ENCODE peak calls at places on chromosomes 6 and 20, in seven cellular contexts. One of them, this sample, is unnamed.

GRCh38 chr6:110597754-110598153 is 121.3 kb upstream of the SLC22A16 start:
- DNase-seq in upper lobe of left lung: no peak
- DNase-seq in lung: no peak
- DNase-seq in heart right ventricle: no peak
- DNase-seq in prostate gland: no peak
- DNase-seq in fibroblast of lung: no peak
- DNase-seq in astrocyte: no peak
- DNase-seq in this sample: no peak

GRCh38 chr20:24943196-24943595 is 5.9 kb upstream of the CST7 start:
- DNase-seq in fibroblast of lung: no peak
- DNase-seq in upper lobe of left lung: no peak
- DNase-seq in heart right ventricle: no peak
- DNase-seq in lung: no peak
- DNase-seq in prostate gland: no peak
- DNase-seq in astrocyte: no peak
- DNase-seq in this sample: no peak

GRCh38 chr20:53226788-53227187 is 254.6 kb downstream of the TSHZ2 start:
- DNase-seq in astrocyte: no peak
- DNase-seq in upper lobe of left lung: no peak
- DNase-seq in fibroblast of lung: no peak
- DNase-seq in prostate gland: no peak
- DNase-seq in lung: no peak
- DNase-seq in heart right ventricle: no peak
- DNase-seq in this sample: no peak

GRCh38 chr20:48614593-48615274 is 213.1 kb downstream of the PREX1 start:
- DNase-seq in fibroblast of lung: peak; percentile 20
- DNase-seq in prostate gland: no peak
- DNase-seq in upper lobe of left lung: no peak
- DNase-seq in lung: no peak
- DNase-seq in astrocyte: peak; percentile 9
- DNase-seq in heart right ventricle: no peak
- DNase-seq in this sample: no peak

GRCh38 chr20:20482453-20482852 is 114.5 kb downstream of the INSM1 start:
- DNase-seq in fibroblast of lung: no peak
- DNase-seq in lung: no peak
- DNase-seq in prostate gland: no peak
- DNase-seq in heart right ventricle: no peak
- DNase-seq in astrocyte: no peak
- DNase-seq in upper lobe of left lung: no peak
- DNase-seq in this sample: no peak

GRCh38 chr6:154169193-154169847 is 130.3 kb downstream of the OPRM1 start:
- DNase-seq in astrocyte: peak; percentile 5
- DNase-seq in prostate gland: no peak
- DNase-seq in lung: no peak
- DNase-seq in fibroblast of lung: peak; percentile 26
- DNase-seq in heart right ventricle: no peak
- DNase-seq in upper lobe of left lung: no peak
- DNase-seq in this sample: no peak

GRCh38 chr6:63636516-63636968 is 940 bp downstream of the PHF3 start:
- DNase-seq in heart right ventricle: peak; percentile 58
- DNase-seq in astrocyte: peak; percentile 33
- DNase-seq in lung: peak; percentile 54
- DNase-seq in prostate gland: peak; percentile 74
- DNase-seq in fibroblast of lung: peak; percentile 36
- DNase-seq in upper lobe of left lung: peak; percentile 39
- DNase-seq in this sample: no peak

GRCh38 chr6:39021779-39022178 is 26.8 kb upstream of the GLP1R start:
- DNase-seq in upper lobe of left lung: no peak
- DNase-seq in lung: no peak
- DNase-seq in heart right ventricle: no peak
- DNase-seq in prostate gland: no peak
- DNase-seq in astrocyte: no peak
- DNase-seq in fibroblast of lung: no peak
- DNase-seq in this sample: no peak

GRCh38 chr6:38404355-38404754 is 235.4 kb downstream of the BTBD9 start:
- DNase-seq in prostate gland: no peak
- DNase-seq in lung: no peak
- DNase-seq in astrocyte: peak; percentile 9
- DNase-seq in fibroblast of lung: peak; percentile 18
- DNase-seq in heart right ventricle: no peak
- DNase-seq in upper lobe of left lung: no peak
- DNase-seq in this sample: no peak

GRCh38 chr6:157312733-157313132 is 10.6 kb downstream of the TMEM242 start:
- DNase-seq in astrocyte: peak; percentile 12
- DNase-seq in heart right ventricle: no peak
- DNase-seq in fibroblast of lung: no peak
- DNase-seq in prostate gland: no peak
- DNase-seq in upper lobe of left lung: peak; percentile 30
- DNase-seq in lung: no peak
- DNase-seq in this sample: no peak

GRCh38 chr6:87154641-87155271 is 609 bp upstream of the ZNF292 start:
- DNase-seq in astrocyte: peak; percentile 86
- DNase-seq in lung: no peak
- DNase-seq in fibroblast of lung: peak; percentile 87
- DNase-seq in upper lobe of left lung: no peak
- DNase-seq in heart right ventricle: no peak
- DNase-seq in prostate gland: no peak
- DNase-seq in this sample: no peak

GRCh38 chr6:14542670-14543366 is 425.2 kb downstream of the CD83 start:
- DNase-seq in prostate gland: no peak
- DNase-seq in lung: no peak
- DNase-seq in heart right ventricle: no peak
- DNase-seq in astrocyte: peak; percentile 91
- DNase-seq in fibroblast of lung: peak; percentile 91
- DNase-seq in upper lobe of left lung: no peak
- DNase-seq in this sample: no peak

GRCh38 chr6:8225113-8225512 is 122.8 kb upstream of the EEF1E1 start:
- DNase-seq in prostate gland: no peak
- DNase-seq in astrocyte: no peak
- DNase-seq in fibroblast of lung: no peak
- DNase-seq in heart right ventricle: no peak
- DNase-seq in lung: no peak
- DNase-seq in upper lobe of left lung: no peak
- DNase-seq in this sample: no peak

GRCh38 chr6:125759184-125759902 is 9.9 kb downstream of the HEY2 start:
- DNase-seq in prostate gland: no peak
- DNase-seq in lung: no peak
- DNase-seq in fibroblast of lung: no peak
- DNase-seq in upper lobe of left lung: peak; percentile 83
- DNase-seq in heart right ventricle: no peak
- DNase-seq in astrocyte: no peak
- DNase-seq in this sample: no peak

GRCh38 chr6:151681426-151682059 is 125.9 kb upstream of the ESR1 start:
- DNase-seq in fibroblast of lung: no peak
- DNase-seq in heart right ventricle: no peak
- DNase-seq in upper lobe of left lung: peak; percentile 32
- DNase-seq in astrocyte: no peak
- DNase-seq in prostate gland: no peak
- DNase-seq in lung: no peak
- DNase-seq in this sample: no peak

GRCh38 chr6:43037197-43037596 is 15.8 kb downstream of the RRP36 start:
- DNase-seq in prostate gland: no peak
- DNase-seq in fibroblast of lung: no peak
- DNase-seq in lung: no peak
- DNase-seq in astrocyte: no peak
- DNase-seq in upper lobe of left lung: no peak
- DNase-seq in heart right ventricle: peak; percentile 43
- DNase-seq in this sample: no peak

GRCh38 chr20:49999329-49999728 is 16.5 kb downstream of the SNAI1 start:
- DNase-seq in heart right ventricle: no peak
- DNase-seq in fibroblast of lung: no peak
- DNase-seq in lung: no peak
- DNase-seq in prostate gland: no peak
- DNase-seq in upper lobe of left lung: no peak
- DNase-seq in astrocyte: no peak
- DNase-seq in this sample: no peak

GRCh38 chr6:31521835-31522234 is 6.9 kb upstream of the MCCD1 start:
- DNase-seq in prostate gland: no peak
- DNase-seq in heart right ventricle: no peak
- DNase-seq in fibroblast of lung: no peak
- DNase-seq in astrocyte: no peak
- DNase-seq in upper lobe of left lung: no peak
- DNase-seq in lung: no peak
- DNase-seq in this sample: no peak

GRCh38 chr6:150143521-150144293 is 863 bp downstream of the PPP1R14C start:
- DNase-seq in prostate gland: no peak
- DNase-seq in lung: no peak
- DNase-seq in astrocyte: no peak
- DNase-seq in heart right ventricle: peak; percentile 6
- DNase-seq in fibroblast of lung: no peak
- DNase-seq in upper lobe of left lung: peak; percentile 85
- DNase-seq in this sample: no peak

GRCh38 chr6:90440586-90441338 is 144.1 kb upstream of the BACH2 start:
- DNase-seq in lung: no peak
- DNase-seq in heart right ventricle: no peak
- DNase-seq in upper lobe of left lung: no peak
- DNase-seq in astrocyte: no peak
- DNase-seq in prostate gland: no peak
- DNase-seq in fibroblast of lung: no peak
- DNase-seq in this sample: no peak

GRCh38 chr6:97594834-97595233 is 311.8 kb upstream of the MMS22L start:
- DNase-seq in astrocyte: peak; percentile 82
- DNase-seq in lung: no peak
- DNase-seq in upper lobe of left lung: no peak
- DNase-seq in fibroblast of lung: peak; percentile 83
- DNase-seq in prostate gland: no peak
- DNase-seq in heart right ventricle: peak; percentile 52
- DNase-seq in this sample: peak; percentile 23

GRCh38 chr6:98054453-98054852 is 771.4 kb upstream of the MMS22L start:
- DNase-seq in upper lobe of left lung: no peak
- DNase-seq in astrocyte: peak; percentile 22
- DNase-seq in heart right ventricle: no peak
- DNase-seq in prostate gland: no peak
- DNase-seq in lung: no peak
- DNase-seq in fibroblast of lung: peak; percentile 39
- DNase-seq in this sample: no peak

GRCh38 chr6:7777062-7777461 is 51.2 kb downstream of the BMP6 start:
- DNase-seq in heart right ventricle: no peak
- DNase-seq in lung: no peak
- DNase-seq in fibroblast of lung: no peak
- DNase-seq in astrocyte: no peak
- DNase-seq in upper lobe of left lung: no peak
- DNase-seq in prostate gland: no peak
- DNase-seq in this sample: no peak

DNA sequence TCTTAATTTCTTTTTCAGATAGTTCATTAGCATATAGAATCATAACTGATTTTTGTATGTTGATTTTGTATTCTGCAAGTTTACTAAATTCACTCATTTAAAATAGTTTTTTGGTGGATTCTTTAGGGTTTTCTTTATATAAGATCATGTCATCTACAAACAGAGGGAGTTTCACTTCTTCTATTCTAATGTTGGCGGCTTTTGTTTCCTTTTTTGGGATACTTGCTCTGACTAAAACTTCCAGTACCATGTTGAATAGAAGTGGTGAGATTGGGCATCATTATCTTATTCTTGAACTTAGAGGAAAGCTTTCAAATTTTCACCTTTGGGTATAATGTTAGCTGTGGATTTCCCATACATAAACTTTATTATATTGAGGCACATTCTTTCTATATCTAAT is 296.9 kb downstream of the BCKDHB start:
- DNase-seq in lung: no peak
- DNase-seq in astrocyte: no peak
- DNase-seq in prostate gland: no peak
- DNase-seq in heart right ventricle: no peak
- DNase-seq in upper lobe of left lung: no peak
- DNase-seq in fibroblast of lung: no peak
- DNase-seq in this sample: no peak
- TF ChIP-seq CTCF in lung: no peak
- TF ChIP-seq CTCF in astrocyte: no peak
- TF ChIP-seq CTCF in prostate gland: no peak
- TF ChIP-seq CTCF in heart right ventricle: no peak
- TF ChIP-seq CTCF in upper lobe of left lung: no peak
- TF ChIP-seq CTCF in fibroblast of lung: no peak
- TF ChIP-seq CTCF in this sample: no peak

DNA sequence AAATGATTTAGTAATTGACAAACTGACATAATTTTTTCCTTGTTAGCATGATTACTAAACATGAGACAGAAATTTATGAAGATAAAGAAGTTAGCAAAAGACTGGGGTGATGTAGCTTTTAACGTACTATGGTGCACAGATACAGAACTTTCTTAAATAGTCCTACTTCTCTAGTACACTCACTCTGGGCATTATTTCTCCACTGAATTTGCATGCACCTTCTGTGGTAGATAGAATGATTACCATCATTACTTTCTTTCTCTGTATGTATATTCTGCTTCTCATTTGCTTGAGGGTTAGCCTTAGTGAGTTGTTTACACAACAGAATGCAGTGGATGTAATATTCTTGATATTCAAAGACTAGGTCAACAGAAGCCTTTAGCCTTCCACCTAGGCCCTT is 173.1 kb upstream of the EPHA7 start:
- DNase-seq in fibroblast of lung: no peak
- DNase-seq in upper lobe of left lung: no peak
- DNase-seq in astrocyte: no peak
- DNase-seq in prostate gland: no peak
- DNase-seq in lung: no peak
- DNase-seq in heart right ventricle: no peak
- DNase-seq in this sample: no peak
- H3K27me3 ChIP-seq in fibroblast of lung: no peaks in the 10 kb centered on the region
- H3K27me3 ChIP-seq in upper lobe of left lung: no peaks in the 10 kb centered on the region
- H3K27me3 ChIP-seq in astrocyte: no peaks in the 10 kb centered on the region
- H3K27me3 ChIP-seq in prostate gland: no peaks in the 10 kb centered on the region
- H3K27me3 ChIP-seq in lung: no peaks in the 10 kb centered on the region
- H3K27me3 ChIP-seq in heart right ventricle: no peaks in the 10 kb centered on the region
- H3K27me3 ChIP-seq in this sample: no peaks in the 10 kb centered on the region

DNA sequence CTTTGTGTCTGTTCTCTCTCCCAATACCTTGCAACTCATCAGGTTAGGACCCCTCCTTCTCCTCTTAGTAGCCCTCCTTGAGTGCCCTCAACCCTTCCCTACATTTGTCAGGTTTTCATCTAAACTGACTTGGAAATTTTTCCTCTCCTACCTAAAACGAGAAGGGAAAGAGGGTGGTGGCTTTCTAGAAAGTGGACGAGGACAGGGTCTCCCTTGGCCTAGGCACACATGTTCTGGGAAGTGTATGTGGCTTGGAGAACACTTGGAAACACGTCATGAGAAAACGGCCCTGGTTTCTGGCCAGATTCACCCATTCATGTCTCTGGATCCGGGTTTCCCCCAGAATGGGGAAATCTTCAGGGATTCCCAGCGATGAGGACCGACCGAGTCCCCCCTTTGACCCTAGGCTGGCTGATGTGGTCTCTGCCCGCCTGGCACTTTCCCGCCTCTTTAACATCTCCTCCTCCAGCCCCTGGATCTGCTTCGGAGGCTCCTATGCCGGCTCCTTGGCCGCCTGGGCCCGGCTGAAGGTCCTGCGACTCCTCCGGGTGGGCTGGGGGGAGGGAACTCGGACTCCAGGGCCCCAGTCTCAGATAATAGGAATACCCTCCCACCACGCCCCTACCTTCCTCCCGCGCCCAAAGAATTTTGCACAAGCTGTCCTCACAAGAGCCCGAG is 2.9 kb downstream of the PRSS16 start:
- DNase-seq in prostate gland: no peak
- DNase-seq in upper lobe of left lung: peak; percentile 69
- DNase-seq in astrocyte: no peak
- DNase-seq in lung: peak; percentile 35
- DNase-seq in heart right ventricle: no peak
- DNase-seq in fibroblast of lung: no peak
- DNase-seq in this sample: no peak
- H3K4me3 ChIP-seq in prostate gland: peak overlapping the region; percentile 59
- H3K4me3 ChIP-seq in upper lobe of left lung: peak overlapping the region; percentile 60
- H3K4me3 ChIP-seq in astrocyte: no peak overlapping the region
- H3K4me3 ChIP-seq in lung: peak overlapping the region; percentile 43
- H3K4me3 ChIP-seq in heart right ventricle: peak overlapping the region; percentile 48
- H3K4me3 ChIP-seq in fibroblast of lung: no peak overlapping the region
- H3K4me3 ChIP-seq in this sample: peak overlapping the region; percentile 55

GRCh38 chr6:82085701-82086100 is 161.8 kb downstream of the IBTK start:
- DNase-seq in astrocyte: no peak
- DNase-seq in fibroblast of lung: no peak
- DNase-seq in lung: no peak
- DNase-seq in upper lobe of left lung: no peak
- DNase-seq in heart right ventricle: no peak
- DNase-seq in prostate gland: no peak
- DNase-seq in this sample: no peak
- TF ChIP-seq CTCF in astrocyte: no peak
- TF ChIP-seq CTCF in fibroblast of lung: no peak
- TF ChIP-seq CTCF in lung: no peak
- TF ChIP-seq CTCF in upper lobe of left lung: no peak
- TF ChIP-seq CTCF in heart right ventricle: no peak
- TF ChIP-seq CTCF in prostate gland: no peak
- TF ChIP-seq CTCF in this sample: no peak